ENCODE peak calls at places on chromosomes 12 and 14, in six cellular contexts. F is breast epithelium, T is left ventricle myocardium inferior, J is testis, K is astrocyte of the cerebellum, E is brain microvascular endothelial cell. N is an unnamed sample.
A peak's percentile ranks its signal among the peaks of the same experiment; 100 is the strongest.

GRCh38 chr12:76555226-76555767 is 4.3 kb downstream of the OSBPL8 start:
- DNase-seq in F (no peak), T (no peak), J (no peak), K (no peak), E (no peak), N (no peak)

GRCh38 chr14:95516554-95517209 is at the start of gene SYNE3:
- DNase-seq in F (no peak), T (peak; percentile 78), J (peak; percentile 56), K (no peak), E (no peak), N (no peak)

GRCh38 chr12:93785262-93786010 is 108.3 kb downstream of the CRADD start:
- DNase-seq in F (peak; percentile 50), T (no peak), J (peak; percentile 31), K (peak; percentile 69), E (peak; percentile 96), N (no peak)

GRCh38 chr14:33857650-33858049 is 93.2 kb downstream of the EGLN3 start:
- DNase-seq in F (no peak), T (no peak), J (no peak), K (no peak), E (no peak), N (no peak)

GRCh38 chr12:68479261-68479581 is 131.5 kb upstream of the RAP1B start:
- DNase-seq in F (no peak), T (no peak), J (no peak), K (no peak), E (no peak), N (no peak)

GRCh38 chr14:26526132-26526531 is 71.7 kb downstream of the NOVA1 start:
- DNase-seq in F (no peak), T (no peak), J (no peak), K (no peak), E (no peak), N (no peak)

GRCh38 chr12:23944067-23944466 is 5.4 kb downstream of the SOX5 start:
- DNase-seq in F (no peak), T (no peak), J (no peak), K (no peak), E (no peak), N (no peak)

GRCh38 chr12:52437508-52437907 is 3.3 kb upstream of the KRT75 start:
- DNase-seq in F (no peak), T (no peak), J (no peak), K (no peak), E (no peak), N (no peak)

GRCh38 chr12:51721281-51721940 is 127.1 kb downstream of the FIGNL2 start:
- DNase-seq in F (no peak), T (peak; percentile 19), J (peak; percentile 56), K (no peak), E (peak; percentile 9), N (peak; percentile 71)

GRCh38 chr14:58272589-58273372 is 25.6 kb upstream of the ARID4A start:
- DNase-seq in F (no peak), T (no peak), J (no peak), K (peak; percentile 34), E (peak; percentile 53), N (no peak)

GRCh38 chr14:91878274-91878673 is 10.9 kb upstream of the TC2N start:
- DNase-seq in F (no peak), T (no peak), J (no peak), K (no peak), E (no peak), N (no peak)

GRCh38 chr12:121227294-121227693 is 17.4 kb downstream of the P2RX4 start:
- DNase-seq in F (peak; percentile 71), T (no peak), J (no peak), K (no peak), E (no peak), N (no peak)

GRCh38 chr12:103957865-103958388 is 7.7 kb upstream of the TDG start:
- DNase-seq in F (no peak), T (no peak), J (no peak), K (no peak), E (no peak), N (no peak)

GRCh38 chr14:90568405-90568804 is 171.6 kb downstream of the CALM1 start:
- DNase-seq in F (peak; percentile 38), T (no peak), J (no peak), K (no peak), E (no peak), N (peak; percentile 63)

GRCh38 chr12:33676866-33677265 is 237.2 kb upstream of the SYT10 start:
- DNase-seq in F (no peak), T (no peak), J (no peak), K (no peak), E (no peak), N (no peak)

GRCh38 chr14:80491131-80491530 is 279.8 kb upstream of the DIO2 start:
- DNase-seq in F (no peak), T (peak; percentile 68), J (peak; percentile 73), K (peak; percentile 83), E (peak; percentile 22), N (peak; percentile 25)

GRCh38 chr12:5770727-5771126 is 174.3 kb downstream of the ANO2 start:
- DNase-seq in F (no peak), T (no peak), J (no peak), K (no peak), E (no peak), N (no peak)

GRCh38 chr12:119016715-119017114 is 35.4 kb downstream of the SRRM4 start:
- DNase-seq in F (no peak), T (no peak), J (no peak), K (no peak), E (no peak), N (no peak)

GRCh38 chr12:104738841-104739642 is 219.0 kb downstream of the SLC41A2 start:
- DNase-seq in F (no peak), T (no peak), J (no peak), K (no peak), E (no peak), N (no peak)

GRCh38 chr12:65696227-65696626 is 128.1 kb upstream of the HMGA2 start:
- DNase-seq in F (no peak), T (no peak), J (no peak), K (no peak), E (no peak), N (no peak)

GRCh38 chr12:60335765-60336164 is 739.9 kb downstream of the SLC16A7 start:
- DNase-seq in F (no peak), T (no peak), J (no peak), K (peak; percentile 8), E (peak; percentile 21), N (no peak)

GRCh38 chr12:13152281-13152680 is 44.2 kb upstream of the EMP1 start:
- DNase-seq in F (no peak), T (peak; percentile 67), J (peak; percentile 48), K (no peak), E (no peak), N (no peak)

GRCh38 chr12:111406474-111407370 is 999 bp downstream of the SH2B3 start:
- DNase-seq in F (no peak), T (peak; percentile 53), J (no peak), K (no peak), E (no peak), N (no peak)

GRCh38 chr12:126602611-126603010 is 1537.4 kb downstream of the AACS start:
- DNase-seq in F (no peak), T (no peak), J (no peak), K (no peak), E (no peak), N (no peak)

GRCh38 chr12:10153271-10154144 is 18.4 kb downstream of the OLR1 start:
- DNase-seq in F (peak; percentile 47), T (peak; percentile 61), J (peak; percentile 89), K (peak; percentile 42), E (peak; percentile 73), N (peak; percentile 66)

GRCh38 chr12:109530301-109530685 is 43.0 kb downstream of the MMAB start:
- DNase-seq in F (no peak), T (no peak), J (no peak), K (no peak), E (no peak), N (no peak)

GRCh38 chr14:67453575-67454300 is 34.8 kb downstream of the TMEM229B start:
- DNase-seq in F (no peak), T (no peak), J (no peak), K (no peak), E (no peak), N (no peak)
- TF ChIP-seq CTCF in F (no peak), T (no peak), J (no peak), K (no peak), E (no peak), N (no peak)

GRCh38 chr12:2682301-2683282 is 112.2 kb upstream of the FKBP4 start:
- DNase-seq in F (no peak), T (no peak), J (peak; percentile 45), K (no peak), E (peak; percentile 42), N (peak; percentile 29)
- TF ChIP-seq CTCF in F (no peak), T (peak; percentile 48), J (peak; percentile 50), K (peak; percentile 44), E (peak; percentile 65), N (peak; percentile 44)

GRCh38 chr14:106346084-106346483 is 819.7 kb downstream of the TMEM121 start:
- DNase-seq in F (no peak), T (no peak), J (no peak), K (no peak), E (no peak), N (no peak)

GRCh38 chr14:106347890-106348755 is 821.7 kb downstream of the TMEM121 start:
- DNase-seq in F (no peak), T (no peak), J (no peak), K (no peak), E (no peak), N (no peak)

GRCh38 chr14:106343636-106344035 is 817.3 kb downstream of the TMEM121 start:
- DNase-seq in F (no peak), T (no peak), J (no peak), K (no peak), E (no peak), N (no peak)

GRCh38 chr14:106346534-106347290 is 820.3 kb downstream of the TMEM121 start:
- DNase-seq in F (no peak), T (no peak), J (no peak), K (no peak), E (no peak), N (no peak)

GRCh38 chr14:106347291-106347778 is 821.0 kb downstream of the TMEM121 start:
- DNase-seq in F (no peak), T (no peak), J (no peak), K (no peak), E (no peak), N (no peak)
- TF ChIP-seq CTCF in F (no peak), T (no peak), J (no peak), K (no peak), E (no peak), N (no peak)

GRCh38 chr12:64608901-64609542 is 1.3 kb upstream of the RASSF3 start:
- DNase-seq in F (no peak), T (no peak), J (peak; percentile 26), K (no peak), E (peak; percentile 28), N (no peak)
- TF ChIP-seq CTCF in F (no peak), T (no peak), J (no peak), K (peak; percentile 16), E (peak; percentile 16), N (no peak)

N was measured in dorsolateral prefrontal cortex.